ENCODE peak calls at places on chromosomes 11 and 22, in seven cellular contexts. N is RWPE1; D is activated naive CD8-positive, alpha-beta T cell treated with anti-CD3 and anti-CD28 coated beads for 36 hours; T is HTR-8/SVneo; F is T-cell; S is activated naive CD4-positive, alpha-beta T cell; H is fibroblast of pulmonary artery. R is an unnamed sample.

GRCh38 chr11:114078423-114078822 is 18.9 kb downstream of the ZBTB16 start:
- DNase-seq in N (no peak), D (no peak), T (no peak), F (no peak), S (no peak), H (no peak), R (no peak)

GRCh38 chr11:114259124-114259526 is 37.1 kb upstream of the NNMT start:
- DNase-seq in N (no peak), D (no peak), T (no peak), F (no peak), S (no peak), H (no peak), R (no peak)

GRCh38 chr11:90476442-90477007 is 253.7 kb upstream of the CHORDC1 start:
- DNase-seq in N (peak; percentile 20), D (no peak), T (no peak), F (peak; percentile 1), S (no peak), H (peak; percentile 21), R (peak; percentile 26)

GRCh38 chr11:59053387-59053786 is 32.7 kb upstream of the GLYATL1B start:
- DNase-seq in N (no peak), D (peak; percentile 66), T (no peak), F (peak; percentile 77), S (peak; percentile 69), H (peak; percentile 66), R (peak; percentile 14)

GRCh38 chr11:31809857-31810778 is 1.0 kb downstream of the PAX6 start:
- DNase-seq in N (peak; percentile 22), D (no peak), T (no peak), F (no peak), S (no peak), H (peak; percentile 38), R (no peak)

GRCh38 chr11:96037267-96037990 is 113.5 kb upstream of the MTMR2 start:
- DNase-seq in N (peak; percentile 41), D (no peak), T (no peak), F (no peak), S (no peak), H (peak; percentile 23), R (no peak)

GRCh38 chr22:26494506-26494905 is 10.8 kb downstream of the SRRD start:
- DNase-seq in N (no peak), D (no peak), T (no peak), F (no peak), S (no peak), H (no peak), R (no peak)

GRCh38 chr11:44600739-44601416 is 35.4 kb downstream of the CD82 start:
- DNase-seq in N (no peak), D (no peak), T (no peak), F (no peak), S (no peak), H (peak; percentile 30), R (no peak)

GRCh38 chr11:14259870-14260269 is 99.1 kb downstream of the RRAS2 start:
- DNase-seq in N (no peak), D (no peak), T (no peak), F (no peak), S (no peak), H (no peak), R (no peak)

GRCh38 chr22:46002757-46003270 is 25.9 kb upstream of the WNT7B start:
- DNase-seq in N (no peak), D (no peak), T (peak; percentile 51), F (no peak), S (no peak), H (peak; percentile 38), R (no peak)

GRCh38 chr11:74388678-74389327 is 9.4 kb downstream of the PGM2L1 start:
- DNase-seq in N (peak; percentile 36), D (peak; percentile 58), T (peak; percentile 54), F (peak; percentile 59), S (peak; percentile 30), H (peak; percentile 62), R (peak; percentile 41)

GRCh38 chr22:26416670-26417270 is 12.3 kb upstream of the ASPHD2 start:
- DNase-seq in N (peak; percentile 79), D (no peak), T (peak; percentile 67), F (no peak), S (no peak), H (peak; percentile 73), R (no peak)

GRCh38 chr11:107408762-107409200 is 48.8 kb downstream of the CWF19L2 start:
- DNase-seq in N (no peak), D (no peak), T (no peak), F (no peak), S (no peak), H (no peak), R (no peak)

GRCh38 chr22:46738961-46739870 is 1.2 kb upstream of the CERK start:
- DNase-seq in N (peak; percentile 79), D (peak; percentile 31), T (peak; percentile 71), F (peak; percentile 86), S (peak; percentile 45), H (peak; percentile 64), R (peak; percentile 36)

GRCh38 chr11:120125509-120125908 is 12.4 kb downstream of the TRIM29 start:
- DNase-seq in N (no peak), D (no peak), T (no peak), F (no peak), S (no peak), H (no peak), R (no peak)

GRCh38 chr11:120952503-120953229 is 71.2 kb upstream of the TBCEL start:
- DNase-seq in N (peak; percentile 82), D (peak; percentile 60), T (peak; percentile 75), F (peak; percentile 52), S (peak; percentile 29), H (peak; percentile 77), R (peak; percentile 35)

GRCh38 chr11:65572356-65573043 is at the start of gene FAM89B:
- DNase-seq in N (peak; percentile 77), D (peak; percentile 88), T (peak; percentile 87), F (peak; percentile 92), S (peak; percentile 81), H (peak; percentile 86), R (peak; percentile 75)

GRCh38 chr11:3735827-3736226 is 61.5 kb downstream of the NUP98 start:
- DNase-seq in N (no peak), D (no peak), T (no peak), F (no peak), S (no peak), H (peak; percentile 13), R (no peak)

GRCh38 chr11:70306586-70307033 is 36.1 kb downstream of the PPFIA1 start:
- DNase-seq in N (no peak), D (no peak), T (no peak), F (no peak), S (no peak), H (peak; percentile 13), R (peak; percentile 60)

GRCh38 chr11:14544611-14545010 is 24.4 kb upstream of the PSMA1 start:
- DNase-seq in N (no peak), D (no peak), T (no peak), F (no peak), S (no peak), H (peak; percentile 82), R (no peak)

GRCh38 chr11:3135491-3136440 is 29.3 kb downstream of the OSBPL5 start:
- DNase-seq in N (no peak), D (no peak), T (no peak), F (no peak), S (no peak), H (no peak), R (no peak)

GRCh38 chr11:123640677-123641494 is 13.5 kb downstream of the SCN3B start:
- DNase-seq in N (peak; percentile 48), D (peak; percentile 48), T (peak; percentile 44), F (peak; percentile 51), S (peak; percentile 40), H (peak; percentile 45), R (peak; percentile 1)

GRCh38 chr11:83020942-83021779 is 50.5 kb downstream of the RAB30 start:
- DNase-seq in N (no peak), D (no peak), T (no peak), F (no peak), S (no peak), H (no peak), R (no peak)

GRCh38 chr11:121416909-121417567 is 35.1 kb upstream of the SORL1 start:
- DNase-seq in N (peak; percentile 51), D (peak; percentile 60), T (peak; percentile 14), F (peak; percentile 33), S (peak; percentile 5), H (peak; percentile 94), R (no peak)

GRCh38 chr22:30198152-30198845 is 48.3 kb downstream of the LIF start:
- DNase-seq in N (no peak), D (no peak), T (no peak), F (no peak), S (no peak), H (peak; percentile 33), R (no peak)